ENCODE peak calls at places on chromosomes 11 and 22, in four cellular contexts. U, Z, E and R are unnamed samples.
A peak's percentile ranks its signal among the peaks of the same experiment; 100 is the strongest.

GRCh38 chr11:107928767-107929507 is 689 bp downstream of the RAB39A start:
- DNase-seq in U (peak; percentile 21), Z (peak; percentile 4), E (peak; percentile 31), R (no peak)

GRCh38 chr11:5564259-5565019 is 16.1 kb upstream of the OR52H1 start:
- DNase-seq in E (no peak), Z (no peak), U (no peak), R (no peak)

GRCh38 chr11:61442616-61443015 is 12.7 kb downstream of the SDHAF2 start:
- DNase-seq in E (no peak), U (no peak), Z (no peak), R (no peak)

GRCh38 chr11:19728436-19728835 is 15.8 kb downstream of the NAV2 start:
- DNase-seq in E (no peak), Z (no peak), U (peak; percentile 28), R (no peak)

GRCh38 chr22:48520888-48521600 is 1306.6 kb downstream of the BRD1 start:
- DNase-seq in Z (no peak), E (no peak), U (no peak), R (no peak)

GRCh38 chr22:20805972-20806471 is 32.1 kb downstream of the SERPIND1 start:
- DNase-seq in Z (no peak), U (no peak), E (no peak), R (no peak)

GRCh38 chr11:63719987-63720386 is 38.7 kb downstream of the RTN3 start:
- DNase-seq in U (no peak), E (no peak), Z (no peak), R (no peak)

GRCh38 chr11:108958446-108959123 is 293.7 kb downstream of the DDX10 start:
- DNase-seq in Z (peak; percentile 29), U (no peak), E (no peak), R (no peak)

GRCh38 chr22:45502215-45503070 is at the start of gene FBLN1:
- DNase-seq in E (no peak), Z (peak; percentile 42), U (peak; percentile 55), R (no peak)

GRCh38 chr22:38460367-38460952 is 5.5 kb upstream of the KCNJ4 start:
- DNase-seq in E (no peak), U (no peak), Z (no peak), R (no peak)

GRCh38 chr11:124899376-124900145 is 1.9 kb upstream of the ROBO4 start:
- DNase-seq in U (no peak), E (no peak), Z (no peak), R (no peak)
- H3K4me3 ChIP-seq in U (no peak overlapping the region), E (no peak overlapping the region), Z (no peak overlapping the region), R (no peak overlapping the region)

DNA sequence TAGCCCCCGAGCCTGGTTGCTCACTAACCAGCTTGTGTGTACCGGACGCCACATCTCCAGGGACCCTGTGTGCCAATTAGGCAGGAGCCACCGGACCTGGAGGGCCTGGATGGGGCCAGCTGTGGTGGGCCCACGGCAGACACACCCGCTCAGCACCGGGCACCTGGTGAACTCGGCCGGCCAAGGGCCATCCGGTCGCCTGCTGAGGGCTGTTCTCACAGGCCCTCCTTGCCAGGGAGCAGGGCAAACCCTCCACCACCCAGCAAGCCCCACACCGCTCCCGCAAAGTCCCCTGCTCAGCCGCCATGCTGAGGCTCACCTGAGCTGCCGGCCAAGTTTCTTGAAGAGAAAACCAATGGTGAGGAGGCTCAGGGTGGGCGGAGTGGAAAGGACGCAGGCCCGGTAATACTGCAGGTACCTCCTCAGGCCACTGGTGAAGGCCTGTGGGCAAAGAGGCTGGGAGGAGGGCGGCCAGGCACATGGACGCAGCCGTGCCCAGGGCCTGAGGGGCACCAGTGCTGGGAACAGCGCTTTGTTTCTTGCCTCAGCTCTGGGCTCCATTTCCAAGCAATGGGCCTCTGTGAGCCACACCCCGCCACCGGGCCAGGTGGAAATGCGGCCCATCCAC is 17.1 kb downstream of the TUBGCP6 start:
- DNase-seq in U (no peak), Z (no peak), E (no peak), R (no peak)
- H3K4me1 ChIP-seq in U (no peaks in the 10 kb centered on the region), Z (no peaks in the 10 kb centered on the region), E (no peaks in the 10 kb centered on the region), R (no peaks in the 10 kb centered on the region)

GRCh38 chr11:68028802-68029475 is 1.5 kb upstream of the NDUFS8 start:
- DNase-seq in E (no peak), Z (peak; percentile 40), U (no peak), R (no peak)
- H3K4me3 ChIP-seq in E (no peak overlapping the region), Z (peak overlapping the region; percentile 94), U (no peak overlapping the region), R (no peak overlapping the region)

GRCh38 chr11:73322986-73323306 is 14.9 kb downstream of the ARHGEF17 start:
- DNase-seq in Z (no peak), E (no peak), U (no peak), R (no peak)
- H3K4me1 ChIP-seq in Z (peaks cover 9% of the 10 kb centered on the region), E (no peaks in the 10 kb centered on the region), U (peaks cover 92% of the 10 kb centered on the region), R (peaks cover 88% of the 10 kb centered on the region)

DNA sequence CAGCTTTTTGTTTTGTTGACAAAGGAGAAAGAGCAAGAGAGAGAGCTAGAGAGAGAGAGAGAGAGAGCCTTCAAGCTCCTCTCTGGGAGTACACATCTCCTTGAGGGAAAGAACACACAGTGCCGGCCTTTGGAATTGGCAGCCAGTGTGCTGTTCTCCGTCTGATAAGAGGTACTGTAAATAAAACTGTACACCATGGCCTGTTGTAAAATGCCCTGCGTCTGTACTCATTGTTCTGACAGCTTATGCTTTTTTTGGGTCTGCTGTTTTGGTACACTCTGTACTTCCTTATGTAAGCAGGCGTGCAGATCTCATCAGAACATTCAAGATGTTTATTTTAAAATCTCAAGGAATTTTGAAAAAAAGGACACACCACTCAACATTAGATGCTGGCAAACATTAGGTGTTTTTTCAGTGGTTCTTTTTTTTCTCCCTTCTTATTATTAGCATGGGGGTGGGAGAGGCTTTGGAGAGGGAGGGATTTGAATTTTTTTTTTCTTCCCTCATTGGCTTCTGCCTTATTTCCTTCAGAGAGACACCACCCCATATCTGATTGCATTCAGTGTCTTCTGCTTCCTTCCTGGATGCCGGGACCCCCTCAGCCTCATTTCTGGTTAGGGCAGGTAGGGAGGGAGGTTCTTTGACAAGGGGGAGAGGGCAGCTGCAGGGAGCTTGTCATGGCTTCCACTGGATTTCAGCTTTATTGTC is 116.8 kb upstream of the NNMT start:
- DNase-seq in Z (peak; percentile 5), U (peak; percentile 74), E (peak; percentile 83), R (peak; percentile 80)
- H3K4me3 ChIP-seq in Z (no peak overlapping the region), U (peak overlapping the region; percentile 29), E (peak overlapping the region; percentile 10), R (peak overlapping the region; percentile 51)

GRCh38 chr11:66068923-66069714 is 953 bp upstream of the PACS1 start:
- DNase-seq in E (peak; percentile 67), Z (peak; percentile 81), U (peak; percentile 63), R (no peak)

GRCh38 chr11:66069715-66070603 is at the start of gene PACS1:
- DNase-seq in Z (peak; percentile 70), E (peak; percentile 77), U (peak; percentile 89), R (peak; percentile 92)

GRCh38 chr11:66068154-66068821 is 1.8 kb upstream of the PACS1 start:
- DNase-seq in U (peak; percentile 70), Z (peak; percentile 81), E (peak; percentile 57), R (peak; percentile 80)

GRCh38 chr11:66066751-66067150 is 3.3 kb upstream of the PACS1 start:
- DNase-seq in E (no peak), U (no peak), Z (no peak), R (no peak)

DNA sequence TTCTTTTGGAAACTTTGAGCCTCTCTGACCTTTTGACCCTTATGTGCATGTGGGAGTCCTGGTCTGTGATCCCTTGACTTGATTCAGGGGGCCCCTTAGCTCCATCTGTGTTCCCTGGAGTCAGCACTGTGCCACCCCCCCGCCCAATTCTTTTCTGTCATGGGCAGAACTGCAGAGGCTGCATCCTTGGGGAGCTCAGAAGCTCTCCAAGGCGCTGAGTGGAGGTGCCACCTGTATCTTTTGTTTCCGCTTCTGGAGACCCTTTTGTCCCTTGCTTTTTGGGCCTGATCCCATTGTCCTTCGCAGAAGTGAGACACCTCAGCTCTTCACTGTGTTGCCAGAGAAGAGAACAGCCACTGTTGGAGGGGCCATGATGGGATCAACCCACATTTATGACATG is 2.4 kb upstream of the PACS1 start:
- DNase-seq in E (no peak), Z (no peak), U (no peak), R (no peak)
- H3K4me1 ChIP-seq in E (no peaks in the 10 kb centered on the region), Z (peaks cover 26% of the 10 kb centered on the region), U (peaks cover 20% of the 10 kb centered on the region), R (peaks cover 26% of the 10 kb centered on the region)

DNA sequence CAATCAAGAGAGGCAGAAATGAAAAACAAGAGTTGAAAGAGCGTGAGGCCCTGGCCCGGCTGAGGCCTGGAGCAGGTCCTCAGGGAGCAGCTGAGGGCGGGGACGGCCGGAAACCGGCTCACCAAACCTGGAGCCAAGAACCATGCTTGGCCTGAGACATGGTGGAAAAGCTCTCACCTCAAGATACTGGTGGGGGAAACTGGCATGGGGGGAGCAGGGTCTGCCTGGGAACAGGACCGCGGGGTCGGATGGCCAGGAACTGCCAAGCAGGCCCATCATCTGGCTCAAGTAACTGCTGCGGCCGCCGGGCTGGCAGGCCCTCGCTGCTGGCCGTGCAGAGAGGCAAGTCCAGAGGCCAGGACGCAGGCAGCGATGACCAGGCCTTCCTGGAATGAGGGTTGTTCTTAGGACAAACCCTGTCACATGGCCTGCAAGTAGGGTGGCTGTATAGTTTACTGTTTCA is 18.9 kb upstream of the WNT11 start:
- DNase-seq in U (peak; percentile 26), Z (no peak), E (no peak), R (no peak)
- H3K4me3 ChIP-seq in U (no peak overlapping the region), Z (no peak overlapping the region), E (no peak overlapping the region), R (no peak overlapping the region)

GRCh38 chr11:1272531-1272930 is 36.9 kb downstream of the TOLLIP start:
- DNase-seq in U (no peak), Z (no peak), E (no peak), R (no peak)
- H3K4me1 ChIP-seq in U (peaks cover 2% of the 10 kb centered on the region), Z (no peaks in the 10 kb centered on the region), E (no peaks in the 10 kb centered on the region), R (no peaks in the 10 kb centered on the region)

GRCh38 chr11:124863137-124863825 is 2.0 kb upstream of the ROBO3 start:
- DNase-seq in Z (no peak), U (no peak), E (no peak), R (peak; percentile 77)
- H3K4me3 ChIP-seq in Z (peak overlapping the region; percentile 38), U (peak overlapping the region; percentile 43), E (peak overlapping the region; percentile 19), R (peak overlapping the region; percentile 27)